ENCODE peak calls at places on chromosomes 4 and X, in eight cellular contexts. One of them, this sample, is unnamed.

GRCh38 chr4:150534818-150535217 is 47.1 kb upstream of the MAB21L2 start:
- DNase-seq in CD8-positive, alpha-beta T cell: no peak
- DNase-seq in IMR-90: no peak
- DNase-seq in neuronal stem cell: no peak
- DNase-seq in sigmoid colon: no peak
- DNase-seq in dorsolateral prefrontal cortex: no peak
- DNase-seq in bronchial epithelial cell: no peak
- DNase-seq in lower lobe of right lung: no peak
- DNase-seq in this sample: no peak

GRCh38 chrX:97215166-97215565 is 331.5 kb downstream of the RPA4 start:
- DNase-seq in CD8-positive, alpha-beta T cell: no peak
- DNase-seq in IMR-90: peak; percentile 56
- DNase-seq in neuronal stem cell: no peak
- DNase-seq in sigmoid colon: no peak
- DNase-seq in dorsolateral prefrontal cortex: no peak
- DNase-seq in bronchial epithelial cell: no peak
- DNase-seq in lower lobe of right lung: no peak
- DNase-seq in this sample: no peak

GRCh38 chr4:910366-911091 is 21.6 kb downstream of the GAK start:
- DNase-seq in CD8-positive, alpha-beta T cell: no peak
- DNase-seq in IMR-90: no peak
- DNase-seq in neuronal stem cell: no peak
- DNase-seq in sigmoid colon: no peak
- DNase-seq in dorsolateral prefrontal cortex: no peak
- DNase-seq in bronchial epithelial cell: no peak
- DNase-seq in lower lobe of right lung: peak; percentile 38
- DNase-seq in this sample: no peak

GRCh38 chr4:24160358-24160757 is 270.5 kb upstream of the PPARGC1A start:
- DNase-seq in CD8-positive, alpha-beta T cell: no peak
- DNase-seq in IMR-90: no peak
- DNase-seq in neuronal stem cell: no peak
- DNase-seq in sigmoid colon: no peak
- DNase-seq in dorsolateral prefrontal cortex: no peak
- DNase-seq in bronchial epithelial cell: peak; percentile 40
- DNase-seq in lower lobe of right lung: no peak
- DNase-seq in this sample: no peak

GRCh38 chr4:6388713-6389112 is 83.7 kb downstream of the PPP2R2C start:
- DNase-seq in CD8-positive, alpha-beta T cell: no peak
- DNase-seq in IMR-90: no peak
- DNase-seq in neuronal stem cell: no peak
- DNase-seq in sigmoid colon: no peak
- DNase-seq in dorsolateral prefrontal cortex: peak; percentile 60
- DNase-seq in bronchial epithelial cell: no peak
- DNase-seq in lower lobe of right lung: no peak
- DNase-seq in this sample: no peak

GRCh38 chr4:133594246-133595207 is 445.4 kb downstream of the PCDH10 start:
- DNase-seq in CD8-positive, alpha-beta T cell: no peak
- DNase-seq in IMR-90: peak; percentile 27
- DNase-seq in neuronal stem cell: no peak
- DNase-seq in sigmoid colon: no peak
- DNase-seq in dorsolateral prefrontal cortex: no peak
- DNase-seq in bronchial epithelial cell: peak; percentile 63
- DNase-seq in lower lobe of right lung: no peak
- DNase-seq in this sample: no peak

GRCh38 chr4:70902577-70903281 is 560 bp downstream of the MOB1B start:
- DNase-seq in CD8-positive, alpha-beta T cell: peak; percentile 11
- DNase-seq in IMR-90: peak; percentile 21
- DNase-seq in neuronal stem cell: peak; percentile 11
- DNase-seq in sigmoid colon: no peak
- DNase-seq in dorsolateral prefrontal cortex: peak; percentile 35
- DNase-seq in bronchial epithelial cell: peak; percentile 19
- DNase-seq in lower lobe of right lung: no peak
- DNase-seq in this sample: no peak

GRCh38 chr4:6942238-6942800 is 32.7 kb downstream of the TBC1D14 start:
- DNase-seq in CD8-positive, alpha-beta T cell: peak; percentile 35
- DNase-seq in IMR-90: peak; percentile 98
- DNase-seq in neuronal stem cell: no peak
- DNase-seq in sigmoid colon: no peak
- DNase-seq in dorsolateral prefrontal cortex: no peak
- DNase-seq in bronchial epithelial cell: peak; percentile 92
- DNase-seq in lower lobe of right lung: no peak
- DNase-seq in this sample: peak; percentile 31

GRCh38 chr4:2723751-2724150 is 32.4 kb downstream of the TNIP2 start:
- DNase-seq in CD8-positive, alpha-beta T cell: no peak
- DNase-seq in IMR-90: no peak
- DNase-seq in neuronal stem cell: no peak
- DNase-seq in sigmoid colon: peak; percentile 52
- DNase-seq in dorsolateral prefrontal cortex: no peak
- DNase-seq in bronchial epithelial cell: no peak
- DNase-seq in lower lobe of right lung: no peak
- DNase-seq in this sample: no peak

GRCh38 chrX:108537005-108537404 is 97.4 kb downstream of the COL4A5 start:
- DNase-seq in CD8-positive, alpha-beta T cell: no peak
- DNase-seq in IMR-90: peak; percentile 38
- DNase-seq in neuronal stem cell: peak; percentile 2
- DNase-seq in sigmoid colon: no peak
- DNase-seq in dorsolateral prefrontal cortex: no peak
- DNase-seq in bronchial epithelial cell: peak; percentile 38
- DNase-seq in lower lobe of right lung: no peak
- DNase-seq in this sample: peak; percentile 19

GRCh38 chr4:180060159-180060889 is 2182.9 kb upstream of the TENM3 start:
- DNase-seq in CD8-positive, alpha-beta T cell: no peak
- DNase-seq in IMR-90: peak; percentile 37
- DNase-seq in neuronal stem cell: peak; percentile 5
- DNase-seq in sigmoid colon: no peak
- DNase-seq in dorsolateral prefrontal cortex: no peak
- DNase-seq in bronchial epithelial cell: peak; percentile 23
- DNase-seq in lower lobe of right lung: no peak
- DNase-seq in this sample: peak; percentile 42

GRCh38 chrX:39613508-39613921 is 484.2 kb downstream of the BCOR start:
- DNase-seq in CD8-positive, alpha-beta T cell: no peak
- DNase-seq in IMR-90: no peak
- DNase-seq in neuronal stem cell: peak; percentile 21
- DNase-seq in sigmoid colon: no peak
- DNase-seq in dorsolateral prefrontal cortex: no peak
- DNase-seq in bronchial epithelial cell: no peak
- DNase-seq in lower lobe of right lung: peak; percentile 39
- DNase-seq in this sample: peak; percentile 36

GRCh38 chrX:152908486-152908885 is 10.6 kb downstream of the ZNF185 start:
- DNase-seq in CD8-positive, alpha-beta T cell: no peak
- DNase-seq in IMR-90: no peak
- DNase-seq in neuronal stem cell: no peak
- DNase-seq in sigmoid colon: no peak
- DNase-seq in dorsolateral prefrontal cortex: no peak
- DNase-seq in bronchial epithelial cell: no peak
- DNase-seq in lower lobe of right lung: no peak
- DNase-seq in this sample: no peak

GRCh38 chr4:61239250-61239649 is 39.1 kb downstream of the ADGRL3 start:
- DNase-seq in CD8-positive, alpha-beta T cell: no peak
- DNase-seq in IMR-90: no peak
- DNase-seq in neuronal stem cell: no peak
- DNase-seq in sigmoid colon: no peak
- DNase-seq in dorsolateral prefrontal cortex: no peak
- DNase-seq in bronchial epithelial cell: no peak
- DNase-seq in lower lobe of right lung: no peak
- DNase-seq in this sample: no peak

GRCh38 chrX:148681605-148682004 is 181.2 kb downstream of the AFF2 start:
- DNase-seq in CD8-positive, alpha-beta T cell: no peak
- DNase-seq in IMR-90: no peak
- DNase-seq in neuronal stem cell: no peak
- DNase-seq in sigmoid colon: no peak
- DNase-seq in dorsolateral prefrontal cortex: no peak
- DNase-seq in bronchial epithelial cell: no peak
- DNase-seq in lower lobe of right lung: no peak
- DNase-seq in this sample: no peak

GRCh38 chrX:120549483-120550452 is 11.0 kb downstream of the CUL4B start:
- DNase-seq in CD8-positive, alpha-beta T cell: no peak
- DNase-seq in IMR-90: peak; percentile 94
- DNase-seq in neuronal stem cell: no peak
- DNase-seq in sigmoid colon: no peak
- DNase-seq in dorsolateral prefrontal cortex: no peak
- DNase-seq in bronchial epithelial cell: peak; percentile 89
- DNase-seq in lower lobe of right lung: no peak
- DNase-seq in this sample: peak; percentile 40

GRCh38 chrX:104318330-104319009 is 63.7 kb upstream of the ESX1 start:
- DNase-seq in CD8-positive, alpha-beta T cell: no peak
- DNase-seq in IMR-90: peak; percentile 57
- DNase-seq in neuronal stem cell: no peak
- DNase-seq in sigmoid colon: no peak
- DNase-seq in dorsolateral prefrontal cortex: no peak
- DNase-seq in bronchial epithelial cell: peak; percentile 85
- DNase-seq in lower lobe of right lung: no peak
- DNase-seq in this sample: peak; percentile 91

GRCh38 chr4:175054980-175055379 is 136.8 kb downstream of the ADAM29 start:
- DNase-seq in CD8-positive, alpha-beta T cell: no peak
- DNase-seq in IMR-90: no peak
- DNase-seq in neuronal stem cell: no peak
- DNase-seq in sigmoid colon: no peak
- DNase-seq in dorsolateral prefrontal cortex: no peak
- DNase-seq in bronchial epithelial cell: no peak
- DNase-seq in lower lobe of right lung: no peak
- DNase-seq in this sample: no peak

GRCh38 chr4:160235771-160236170 is 1132.9 kb downstream of the RAPGEF2 start:
- DNase-seq in CD8-positive, alpha-beta T cell: no peak
- DNase-seq in IMR-90: no peak
- DNase-seq in neuronal stem cell: no peak
- DNase-seq in sigmoid colon: no peak
- DNase-seq in dorsolateral prefrontal cortex: no peak
- DNase-seq in bronchial epithelial cell: no peak
- DNase-seq in lower lobe of right lung: no peak
- DNase-seq in this sample: no peak

GRCh38 chrX:30577362-30577961 is at the start of gene TASL:
- DNase-seq in CD8-positive, alpha-beta T cell: no peak
- DNase-seq in IMR-90: no peak
- DNase-seq in neuronal stem cell: no peak
- DNase-seq in sigmoid colon: no peak
- DNase-seq in dorsolateral prefrontal cortex: no peak
- DNase-seq in bronchial epithelial cell: no peak
- DNase-seq in lower lobe of right lung: peak; percentile 46
- DNase-seq in this sample: no peak

GRCh38 chrX:134601240-134601639 is 57.0 kb downstream of the PLAC1 start:
- DNase-seq in CD8-positive, alpha-beta T cell: no peak
- DNase-seq in IMR-90: peak; percentile 27
- DNase-seq in neuronal stem cell: no peak
- DNase-seq in sigmoid colon: no peak
- DNase-seq in dorsolateral prefrontal cortex: no peak
- DNase-seq in bronchial epithelial cell: no peak
- DNase-seq in lower lobe of right lung: no peak
- DNase-seq in this sample: no peak

GRCh38 chr4:99061048-99061447 is 27.5 kb downstream of the ADH5 start:
- DNase-seq in CD8-positive, alpha-beta T cell: no peak
- DNase-seq in IMR-90: no peak
- DNase-seq in neuronal stem cell: no peak
- DNase-seq in sigmoid colon: no peak
- DNase-seq in dorsolateral prefrontal cortex: no peak
- DNase-seq in bronchial epithelial cell: no peak
- DNase-seq in lower lobe of right lung: no peak
- DNase-seq in this sample: no peak

GRCh38 chr4:154722262-154722661 is 21.5 kb upstream of the LRAT start:
- DNase-seq in CD8-positive, alpha-beta T cell: no peak
- DNase-seq in IMR-90: no peak
- DNase-seq in neuronal stem cell: no peak
- DNase-seq in sigmoid colon: no peak
- DNase-seq in dorsolateral prefrontal cortex: no peak
- DNase-seq in bronchial epithelial cell: peak; percentile 83
- DNase-seq in lower lobe of right lung: no peak
- DNase-seq in this sample: no peak

GRCh38 chr4:87510747-87511146 is 18.4 kb downstream of the SPARCL1 start:
- DNase-seq in CD8-positive, alpha-beta T cell: no peak
- DNase-seq in IMR-90: no peak
- DNase-seq in neuronal stem cell: no peak
- DNase-seq in sigmoid colon: no peak
- DNase-seq in dorsolateral prefrontal cortex: no peak
- DNase-seq in bronchial epithelial cell: no peak
- DNase-seq in lower lobe of right lung: no peak
- DNase-seq in this sample: no peak
- H3K4me3 ChIP-seq in CD8-positive, alpha-beta T cell: no peak overlapping the region
- H3K4me3 ChIP-seq in IMR-90: no peak overlapping the region
- H3K4me3 ChIP-seq in neuronal stem cell: no peak overlapping the region
- H3K4me3 ChIP-seq in sigmoid colon: no peak overlapping the region
- H3K4me3 ChIP-seq in dorsolateral prefrontal cortex: no peak overlapping the region
- H3K4me3 ChIP-seq in bronchial epithelial cell: no peak overlapping the region
- H3K4me3 ChIP-seq in lower lobe of right lung: no peak overlapping the region
- H3K4me3 ChIP-seq in this sample: no peak overlapping the region

DNA sequence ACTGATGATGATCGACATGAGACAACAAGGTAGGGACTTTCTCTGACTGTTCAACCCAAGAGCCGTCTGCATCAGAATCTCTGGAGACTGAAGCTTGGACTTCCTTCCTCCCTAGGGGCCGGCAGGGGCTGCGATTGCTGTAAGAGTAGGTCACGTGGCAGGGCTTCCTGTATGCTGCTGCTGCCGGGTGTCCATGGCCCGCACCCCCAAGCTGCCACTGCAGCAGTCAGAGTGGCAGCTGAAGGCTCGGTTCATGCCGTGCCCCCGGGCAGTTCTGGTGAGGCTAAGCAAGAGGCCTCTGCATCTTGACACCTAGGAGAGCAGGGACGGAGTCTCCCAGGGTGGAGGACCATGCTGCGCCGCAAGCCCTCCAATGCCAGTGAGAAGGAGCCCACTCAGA is at the start of gene SASH3:
- DNase-seq in CD8-positive, alpha-beta T cell: peak; percentile 58
- DNase-seq in IMR-90: no peak
- DNase-seq in neuronal stem cell: no peak
- DNase-seq in sigmoid colon: peak; percentile 78
- DNase-seq in dorsolateral prefrontal cortex: no peak
- DNase-seq in bronchial epithelial cell: no peak
- DNase-seq in lower lobe of right lung: peak; percentile 82
- DNase-seq in this sample: peak; percentile 48
- H3K4me3 ChIP-seq in CD8-positive, alpha-beta T cell: peak within 1 kb of the TSS; percentile 97
- H3K4me3 ChIP-seq in IMR-90: no peak within 1 kb of the TSS
- H3K4me3 ChIP-seq in neuronal stem cell: no peak within 1 kb of the TSS
- H3K4me3 ChIP-seq in sigmoid colon: peak within 1 kb of the TSS; percentile 26
- H3K4me3 ChIP-seq in dorsolateral prefrontal cortex: peak within 1 kb of the TSS; percentile 14
- H3K4me3 ChIP-seq in bronchial epithelial cell: no peak within 1 kb of the TSS
- H3K4me3 ChIP-seq in lower lobe of right lung: peak within 1 kb of the TSS; percentile 51
- H3K4me3 ChIP-seq in this sample: peak within 1 kb of the TSS; percentile 30

DNA sequence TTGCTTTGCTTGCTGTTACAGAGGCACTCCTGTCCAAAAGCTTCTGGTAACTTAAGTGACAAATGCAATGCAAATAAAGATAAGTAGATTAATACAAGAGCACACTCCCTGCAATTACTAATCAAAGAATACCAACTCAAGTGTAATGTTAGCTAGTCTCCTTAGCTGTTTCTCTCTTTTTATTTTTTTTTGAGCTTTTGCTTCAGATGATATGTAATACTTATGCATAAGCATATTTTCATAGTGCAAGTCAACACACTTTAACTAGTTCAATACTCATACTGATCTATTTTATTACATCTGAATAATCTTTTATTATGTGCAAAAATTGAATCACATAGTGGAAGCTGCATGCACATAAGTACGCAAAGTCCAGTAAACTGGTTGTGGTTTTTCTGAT is 2.7 kb downstream of the SLC7A11 start:
- DNase-seq in CD8-positive, alpha-beta T cell: no peak
- DNase-seq in IMR-90: no peak
- DNase-seq in neuronal stem cell: no peak
- DNase-seq in sigmoid colon: no peak
- DNase-seq in dorsolateral prefrontal cortex: no peak
- DNase-seq in bronchial epithelial cell: no peak
- DNase-seq in lower lobe of right lung: no peak
- DNase-seq in this sample: peak; percentile 40
- H3K4me3 ChIP-seq in CD8-positive, alpha-beta T cell: no peak overlapping the region
- H3K4me3 ChIP-seq in IMR-90: peak overlapping the region; percentile 75
- H3K4me3 ChIP-seq in neuronal stem cell: peak overlapping the region; percentile 9
- H3K4me3 ChIP-seq in sigmoid colon: no peak overlapping the region
- H3K4me3 ChIP-seq in dorsolateral prefrontal cortex: peak overlapping the region; percentile 52
- H3K4me3 ChIP-seq in bronchial epithelial cell: peak overlapping the region; percentile 95
- H3K4me3 ChIP-seq in lower lobe of right lung: no peak overlapping the region
- H3K4me3 ChIP-seq in this sample: no peak overlapping the region

GRCh38 chr4:4694296-4694772 is 152.5 kb upstream of the STX18 start:
- DNase-seq in CD8-positive, alpha-beta T cell: no peak
- DNase-seq in IMR-90: peak; percentile 23
- DNase-seq in neuronal stem cell: no peak
- DNase-seq in sigmoid colon: no peak
- DNase-seq in dorsolateral prefrontal cortex: peak; percentile 33
- DNase-seq in bronchial epithelial cell: no peak
- DNase-seq in lower lobe of right lung: no peak
- DNase-seq in this sample: no peak
- H3K4me3 ChIP-seq in CD8-positive, alpha-beta T cell: no peak overlapping the region
- H3K4me3 ChIP-seq in IMR-90: no peak overlapping the region
- H3K4me3 ChIP-seq in neuronal stem cell: no peak overlapping the region
- H3K4me3 ChIP-seq in sigmoid colon: no peak overlapping the region
- H3K4me3 ChIP-seq in dorsolateral prefrontal cortex: no peak overlapping the region
- H3K4me3 ChIP-seq in bronchial epithelial cell: no peak overlapping the region
- H3K4me3 ChIP-seq in lower lobe of right lung: no peak overlapping the region
- H3K4me3 ChIP-seq in this sample: no peak overlapping the region

This sample was measured in small intestine.